ENCODE peak calls at places on chromosomes 12 and 14, in four cellular contexts. One of them, this sample, is unnamed.

GRCh38 chr12:56333679-56334489 is at the start of gene PAN2:
- DNase-seq in brain microvascular endothelial cell: peak
- DNase-seq in left lung: peak
- DNase-seq in cardiac fibroblast: peak
- DNase-seq in this sample: peak

GRCh38 chr12:106004289-106004688 is 134.5 kb downstream of the NUAK1 start:
- DNase-seq in brain microvascular endothelial cell: no peak
- DNase-seq in left lung: no peak
- DNase-seq in cardiac fibroblast: no peak
- DNase-seq in this sample: no peak

GRCh38 chr12:27009926-27010325 is 4.3 kb downstream of the TM7SF3 start:
- DNase-seq in brain microvascular endothelial cell: no peak
- DNase-seq in left lung: no peak
- DNase-seq in cardiac fibroblast: no peak
- DNase-seq in this sample: no peak

GRCh38 chr14:76753799-76754198 is 7.5 kb upstream of the VASH1 start:
- DNase-seq in brain microvascular endothelial cell: no peak
- DNase-seq in left lung: no peak
- DNase-seq in cardiac fibroblast: no peak
- DNase-seq in this sample: no peak

GRCh38 chr12:34625116-34625515 is 602.8 kb downstream of the ALG10 start:
- DNase-seq in brain microvascular endothelial cell: peak
- DNase-seq in left lung: no peak
- DNase-seq in cardiac fibroblast: no peak
- DNase-seq in this sample: no peak

GRCh38 chr14:73760598-73761586 is 46.7 kb upstream of the PNMA1 start:
- DNase-seq in brain microvascular endothelial cell: no peak
- DNase-seq in left lung: no peak
- DNase-seq in cardiac fibroblast: no peak
- DNase-seq in this sample: no peak

GRCh38 chr12:49867580-49868341 is 24.9 kb upstream of the BCDIN3D start:
- DNase-seq in brain microvascular endothelial cell: no peak
- DNase-seq in left lung: no peak
- DNase-seq in cardiac fibroblast: peak
- DNase-seq in this sample: no peak

GRCh38 chr14:100654814-100655795 is 67.9 kb upstream of the BEGAIN start:
- DNase-seq in brain microvascular endothelial cell: no peak
- DNase-seq in left lung: no peak
- DNase-seq in cardiac fibroblast: no peak
- DNase-seq in this sample: no peak

GRCh38 chr12:6782903-6783571 is 6.3 kb upstream of the CD4 start:
- DNase-seq in brain microvascular endothelial cell: no peak
- DNase-seq in left lung: no peak
- DNase-seq in cardiac fibroblast: no peak
- DNase-seq in this sample: no peak

GRCh38 chr12:102096855-102097254 is 23.1 kb downstream of the NUP37 start:
- DNase-seq in brain microvascular endothelial cell: no peak
- DNase-seq in left lung: no peak
- DNase-seq in cardiac fibroblast: no peak
- DNase-seq in this sample: no peak

GRCh38 chr12:90366286-90366685 is 588.7 kb downstream of the CCER1 start:
- DNase-seq in brain microvascular endothelial cell: peak
- DNase-seq in left lung: no peak
- DNase-seq in cardiac fibroblast: peak
- DNase-seq in this sample: peak

GRCh38 chr14:65103150-65103760 is 938 bp upstream of the MAX start:
- DNase-seq in brain microvascular endothelial cell: peak
- DNase-seq in left lung: no peak
- DNase-seq in cardiac fibroblast: no peak
- DNase-seq in this sample: no peak

GRCh38 chr12:116415408-116416108 is 138.1 kb upstream of the MED13L start:
- DNase-seq in brain microvascular endothelial cell: no peak
- DNase-seq in left lung: no peak
- DNase-seq in cardiac fibroblast: no peak
- DNase-seq in this sample: no peak

GRCh38 chr12:82883396-82884360 is 197.0 kb downstream of the TMTC2 start:
- DNase-seq in brain microvascular endothelial cell: no peak
- DNase-seq in left lung: no peak
- DNase-seq in cardiac fibroblast: no peak
- DNase-seq in this sample: no peak

GRCh38 chr14:91374287-91374880 is 43.2 kb downstream of the CCDC88C start:
- DNase-seq in brain microvascular endothelial cell: no peak
- DNase-seq in left lung: no peak
- DNase-seq in cardiac fibroblast: no peak
- DNase-seq in this sample: no peak

GRCh38 chr14:61950340-61950739 is 188.1 kb downstream of the SNAPC1 start:
- DNase-seq in brain microvascular endothelial cell: peak
- DNase-seq in left lung: no peak
- DNase-seq in cardiac fibroblast: no peak
- DNase-seq in this sample: no peak

GRCh38 chr12:116818341-116818856 is 62.8 kb downstream of the HRK start:
- DNase-seq in brain microvascular endothelial cell: no peak
- DNase-seq in left lung: no peak
- DNase-seq in cardiac fibroblast: peak
- DNase-seq in this sample: no peak

GRCh38 chr12:49865782-49866135 is 22.9 kb upstream of the BCDIN3D start:
- DNase-seq in brain microvascular endothelial cell: no peak
- DNase-seq in left lung: no peak
- DNase-seq in cardiac fibroblast: no peak
- DNase-seq in this sample: no peak

GRCh38 chr12:27180862-27181261 is 63.2 kb upstream of the STK38L start:
- DNase-seq in brain microvascular endothelial cell: no peak
- DNase-seq in left lung: no peak
- DNase-seq in cardiac fibroblast: no peak
- DNase-seq in this sample: no peak

GRCh38 chr12:115354476-115354890 is 670.5 kb upstream of the TBX3 start:
- DNase-seq in brain microvascular endothelial cell: no peak
- DNase-seq in left lung: no peak
- DNase-seq in cardiac fibroblast: no peak
- DNase-seq in this sample: no peak

GRCh38 chr12:69059465-69060457 is 126.8 kb upstream of the CPM start:
- DNase-seq in brain microvascular endothelial cell: peak
- DNase-seq in left lung: no peak
- DNase-seq in cardiac fibroblast: peak
- DNase-seq in this sample: peak

GRCh38 chr12:50665170-50665569 is 98.7 kb upstream of the ATF1 start:
- DNase-seq in brain microvascular endothelial cell: no peak
- DNase-seq in left lung: no peak
- DNase-seq in cardiac fibroblast: no peak
- DNase-seq in this sample: no peak

GRCh38 chr12:132374821-132375445 is 45.5 kb upstream of the GALNT9 start:
- DNase-seq in brain microvascular endothelial cell: no peak
- DNase-seq in left lung: no peak
- DNase-seq in cardiac fibroblast: no peak
- DNase-seq in this sample: no peak

DNA sequence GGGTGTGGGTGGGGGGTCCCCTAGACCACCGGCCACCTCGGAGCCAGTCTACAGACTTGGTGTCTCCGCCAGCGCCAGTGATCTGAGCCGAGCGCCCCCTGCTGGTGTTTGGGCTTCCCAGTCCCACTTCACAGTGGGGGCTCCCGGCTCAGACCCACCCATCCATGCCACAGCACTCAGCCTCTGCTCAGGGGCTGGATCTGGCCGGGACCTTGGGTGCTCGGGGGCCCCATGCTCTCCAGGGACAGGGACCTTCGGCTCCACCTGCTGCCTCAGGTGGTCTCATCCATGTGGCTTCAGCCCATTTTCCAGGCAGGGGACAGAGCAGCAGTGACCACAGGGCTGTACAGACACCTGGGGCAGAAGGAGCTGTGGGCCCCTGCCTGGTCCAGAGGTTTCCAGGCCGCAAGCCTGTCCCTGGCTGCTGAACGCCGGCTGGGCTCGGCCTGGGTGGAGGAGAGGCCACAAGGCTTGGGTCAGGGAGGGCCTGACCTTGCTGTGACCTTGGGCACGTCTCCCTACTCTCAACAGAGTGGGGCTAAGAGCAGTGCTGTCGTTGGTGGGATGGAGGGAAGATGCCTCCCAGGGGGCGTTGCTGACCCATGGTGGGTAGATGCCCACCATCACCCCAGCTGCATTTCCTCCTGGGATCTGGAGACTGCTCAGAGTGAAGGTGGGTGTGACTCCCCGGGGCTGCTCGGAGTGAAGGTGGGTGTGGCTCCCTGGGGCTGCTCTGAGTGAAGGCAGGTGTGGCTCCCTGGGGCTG is 86.3 kb downstream of the KIF26A start:
- DNase-seq in brain microvascular endothelial cell: no peak
- DNase-seq in left lung: no peak
- DNase-seq in cardiac fibroblast: no peak
- DNase-seq in this sample: no peak
- TF ChIP-seq CTCF in brain microvascular endothelial cell: peak
- TF ChIP-seq CTCF in left lung: peak
- TF ChIP-seq CTCF in cardiac fibroblast: no peak
- TF ChIP-seq CTCF in this sample: no peak

DNA sequence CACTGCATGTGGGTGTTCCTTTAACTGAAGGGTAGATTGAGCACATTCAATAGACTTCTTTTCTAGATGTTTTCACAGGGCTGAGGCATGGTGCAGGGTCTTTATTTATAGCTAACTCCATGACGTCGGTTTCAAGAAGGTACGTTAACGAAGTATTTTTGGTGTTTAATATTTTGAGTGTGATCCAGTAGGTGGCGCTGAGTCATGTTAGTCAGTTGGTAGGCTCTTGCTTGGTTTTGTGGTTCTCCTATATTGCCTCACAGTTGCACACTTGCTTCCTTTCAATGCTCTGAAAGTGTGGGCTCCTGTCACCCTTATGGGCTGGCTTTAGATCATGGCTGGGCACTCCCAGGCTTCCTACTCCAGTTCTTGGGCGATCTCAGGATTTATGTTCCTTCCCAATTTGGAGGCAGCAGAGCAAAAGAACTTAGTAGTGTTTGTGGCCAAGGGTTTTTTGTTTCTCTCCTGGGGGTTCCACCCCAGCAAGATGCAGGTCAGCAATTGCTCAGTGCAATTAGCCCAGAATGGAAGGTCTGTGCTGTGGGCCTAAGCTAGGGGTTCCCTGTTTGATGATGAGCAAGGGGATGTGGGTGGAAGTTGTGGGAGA is 471.6 kb upstream of the FOXG1 start:
- DNase-seq in brain microvascular endothelial cell: peak
- DNase-seq in left lung: no peak
- DNase-seq in cardiac fibroblast: peak
- DNase-seq in this sample: no peak
- TF ChIP-seq CTCF in brain microvascular endothelial cell: peak
- TF ChIP-seq CTCF in left lung: no peak
- TF ChIP-seq CTCF in cardiac fibroblast: peak
- TF ChIP-seq CTCF in this sample: peak

GRCh38 chr14:75654127-75654732 is 6.4 kb downstream of the ERG28 start:
- DNase-seq in brain microvascular endothelial cell: peak
- DNase-seq in left lung: peak
- DNase-seq in cardiac fibroblast: peak
- DNase-seq in this sample: no peak
- TF ChIP-seq CTCF in brain microvascular endothelial cell: peak
- TF ChIP-seq CTCF in left lung: peak
- TF ChIP-seq CTCF in cardiac fibroblast: peak
- TF ChIP-seq CTCF in this sample: peak

GRCh38 chr12:104290320-104290719 is 13.2 kb upstream of the EID3 start:
- DNase-seq in brain microvascular endothelial cell: no peak
- DNase-seq in left lung: no peak
- DNase-seq in cardiac fibroblast: peak
- DNase-seq in this sample: no peak

GRCh38 chr12:104285740-104286537 is 17.6 kb upstream of the EID3 start:
- DNase-seq in brain microvascular endothelial cell: no peak
- DNase-seq in left lung: peak
- DNase-seq in cardiac fibroblast: peak
- DNase-seq in this sample: no peak

GRCh38 chr12:104286538-104287482 is 16.7 kb upstream of the EID3 start:
- DNase-seq in brain microvascular endothelial cell: peak
- DNase-seq in left lung: peak
- DNase-seq in cardiac fibroblast: peak
- DNase-seq in this sample: peak

GRCh38 chr12:104290855-104291254 is 12.7 kb upstream of the EID3 start:
- DNase-seq in brain microvascular endothelial cell: no peak
- DNase-seq in left lung: no peak
- DNase-seq in cardiac fibroblast: peak
- DNase-seq in this sample: no peak

GRCh38 chr12:104288635-104289258 is 14.8 kb upstream of the EID3 start:
- DNase-seq in brain microvascular endothelial cell: peak
- DNase-seq in left lung: peak
- DNase-seq in cardiac fibroblast: peak
- DNase-seq in this sample: no peak
- TF ChIP-seq CTCF in brain microvascular endothelial cell: no peak
- TF ChIP-seq CTCF in left lung: no peak
- TF ChIP-seq CTCF in cardiac fibroblast: no peak
- TF ChIP-seq CTCF in this sample: no peak

GRCh38 chr12:93884794-93885460 is 207.8 kb downstream of the CRADD start:
- DNase-seq in brain microvascular endothelial cell: peak
- DNase-seq in left lung: no peak
- DNase-seq in cardiac fibroblast: peak
- DNase-seq in this sample: no peak
- TF ChIP-seq CTCF in brain microvascular endothelial cell: no peak
- TF ChIP-seq CTCF in left lung: no peak
- TF ChIP-seq CTCF in cardiac fibroblast: no peak
- TF ChIP-seq CTCF in this sample: no peak